ENCODE peak calls at places on chromosomes 13 and 19, in four cellular contexts. O is psoas muscle; Q is naive thymus-derived CD4-positive, alpha-beta T cell; D is A549. I is an unnamed sample.
A peak's percentile ranks its signal among the peaks of the same experiment; 100 is the strongest.

GRCh38 chr13:36919833-36920611 is at the start of gene SMAD9:
- DNase-seq in O (peak; percentile 87), Q (no peak), D (peak; percentile 8), I (peak; percentile 76)

GRCh38 chr19:8615022-8615421 is 4.5 kb upstream of the ADAMTS10 start:
- DNase-seq in O (no peak), Q (no peak), D (no peak), I (no peak)

GRCh38 chr13:39855236-39855635 is 199.8 kb downstream of the COG6 start:
- DNase-seq in O (no peak), Q (no peak), D (no peak), I (no peak)

GRCh38 chr19:1170938-1171754 is 2.9 kb downstream of the SBNO2 start:
- DNase-seq in O (no peak), Q (no peak), D (no peak), I (no peak)

GRCh38 chr19:3080281-3080680 is 13.9 kb upstream of the GNA11 start:
- DNase-seq in O (no peak), Q (no peak), D (no peak), I (no peak)

GRCh38 chr19:6761053-6761676 is 6.1 kb downstream of the SH2D3A start:
- DNase-seq in O (no peak), Q (no peak), D (peak; percentile 45), I (no peak)

GRCh38 chr19:48833977-48834376 is 2.3 kb downstream of the HSD17B14 start:
- DNase-seq in O (no peak), Q (no peak), D (no peak), I (no peak)

GRCh38 chr19:36392916-36393673 is 14.1 kb upstream of the ZFP14 start:
- DNase-seq in O (no peak), Q (no peak), D (no peak), I (no peak)

GRCh38 chr13:110123041-110123809 is 183.7 kb downstream of the COL4A1 start:
- DNase-seq in O (no peak), Q (no peak), D (no peak), I (no peak)

GRCh38 chr19:6333439-6333838 is at the start of gene ACER1:
- DNase-seq in O (no peak), Q (no peak), D (no peak), I (no peak)

DNA sequence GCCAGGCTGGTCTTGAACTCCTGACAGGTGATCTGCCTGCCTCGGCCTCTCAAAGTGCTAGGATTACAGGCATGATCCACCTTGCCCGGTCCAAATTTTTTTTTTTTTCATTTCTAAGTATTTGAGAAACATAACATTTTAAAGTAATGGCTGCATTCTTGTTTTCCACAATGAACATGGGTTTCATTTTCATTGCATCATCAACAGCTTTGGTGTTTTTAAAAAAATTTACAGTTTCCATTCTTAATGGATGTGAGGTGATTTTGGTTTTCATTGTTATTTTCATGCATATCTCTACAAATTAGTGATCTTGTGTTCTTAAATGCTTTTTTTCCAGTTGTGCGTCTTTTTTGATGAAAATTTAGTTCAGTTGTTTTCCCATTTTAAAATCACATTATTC is 27.5 kb downstream of the ZNF429 start:
- DNase-seq in O (no peak), Q (no peak), D (no peak), I (no peak)
- H3K27ac ChIP-seq in O (no peak overlapping the region), Q (no peak overlapping the region), D (no peak overlapping the region), I (no peak overlapping the region)

GRCh38 chr13:32695602-32696250 is 109.5 kb downstream of the PDS5B start:
- DNase-seq in O (no peak), Q (no peak), D (no peak), I (no peak)
- H3K27ac ChIP-seq in O (no peak overlapping the region), Q (no peak overlapping the region), D (no peak overlapping the region), I (no peak overlapping the region)

GRCh38 chr19:19113040-19113541 is 25.2 kb downstream of the TMEM161A start:
- DNase-seq in O (no peak), Q (no peak), D (no peak), I (no peak)
- H3K27ac ChIP-seq in O (no peak overlapping the region), Q (no peak overlapping the region), D (no peak overlapping the region), I (no peak overlapping the region)

DNA sequence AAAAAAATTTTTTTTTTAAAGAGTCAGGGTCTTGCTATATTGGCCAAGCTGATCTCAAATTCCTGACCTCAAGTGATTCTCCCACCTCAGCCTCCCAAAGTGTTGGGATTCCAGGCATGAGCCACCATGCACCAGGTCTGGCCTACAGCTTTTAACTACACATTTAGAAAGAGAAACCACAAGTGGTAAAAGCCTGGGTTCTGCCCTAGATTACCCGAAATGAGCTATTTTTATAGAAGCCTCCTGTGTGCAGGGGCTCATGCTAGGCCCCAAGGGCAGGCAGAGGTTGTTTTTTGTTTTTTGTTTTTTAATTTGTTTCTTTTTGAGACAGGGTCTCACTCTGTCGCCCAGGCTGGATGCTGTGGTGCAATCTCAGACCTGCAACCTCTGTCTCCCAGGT is 14.0 kb upstream of the MYADM start:
- DNase-seq in O (no peak), Q (no peak), D (no peak), I (no peak)
- H3K27ac ChIP-seq in O (no peak overlapping the region), Q (no peak overlapping the region), D (no peak overlapping the region), I (no peak overlapping the region)